ENCODE peak calls at places on chromosomes 2 and 18, in eight cellular contexts. G is retina; P is naive B cell; K is IMR-90; U is hippocampal formation; L is HFF-Myc; E is activated T-cell treated with anti-CD3 and anti-CD28 coated beads, Interleukin-2, amount 50 U/mL, for 72 hours; Q is stimulated activated CD8-positive, alpha-beta memory T cell treated with anti-CD3 and anti-CD28 coated beads, Interleukin-4, amount 100 ng/mL, for 4 hours. W is an unnamed sample.

GRCh38 chr2:132668986-132669853 is 785 bp downstream of the LYPD1 start:
- DNase-seq in U (no peak), Q (no peak), L (no peak), E (no peak), K (no peak), P (no peak), G (peak), W (no peak)

GRCh38 chr2:72991980-72992733 is 74.8 kb downstream of the EMX1 start:
- DNase-seq in L (no peak), U (no peak), P (no peak), Q (no peak), G (no peak), E (no peak), K (no peak), W (no peak)

GRCh38 chr2:54810236-54810635 is 86.8 kb downstream of the EML6 start:
- DNase-seq in K (no peak), U (no peak), P (no peak), G (no peak), L (no peak), E (no peak), Q (no peak), W (no peak)

GRCh38 chr18:2856499-2856898 is 9.7 kb downstream of the EMILIN2 start:
- DNase-seq in P (no peak), Q (no peak), G (no peak), K (no peak), L (no peak), E (no peak), U (no peak), W (no peak)

GRCh38 chr2:157261199-157261782 is 3.8 kb downstream of the GALNT5 start:
- DNase-seq in U (no peak), L (peak), G (no peak), P (no peak), K (peak), Q (peak), E (peak), W (peak)

GRCh38 chr2:46999857-47000678 is 84.5 kb upstream of the MCFD2 start:
- DNase-seq in U (no peak), Q (no peak), G (no peak), P (no peak), E (no peak), K (no peak), L (no peak), W (no peak)

GRCh38 chr2:96579422-96579821 is 42.9 kb downstream of the ARID5A start:
- DNase-seq in K (no peak), G (no peak), Q (no peak), L (no peak), E (no peak), U (no peak), P (no peak), W (no peak)

GRCh38 chr18:68796936-68797690 is 767 bp upstream of the CCDC102B start:
- DNase-seq in G (peak), U (no peak), P (no peak), L (peak), E (no peak), Q (no peak), K (peak), W (no peak)

GRCh38 chr2:113218283-113219091 is 44.7 kb downstream of the PSD4 start:
- DNase-seq in G (no peak), P (no peak), Q (no peak), U (peak), L (no peak), E (no peak), K (no peak), W (no peak)

GRCh38 chr18:28189400-28190239 is 12.7 kb upstream of the CDH2 start:
- DNase-seq in G (no peak), P (no peak), K (peak), U (no peak), E (peak), L (no peak), Q (no peak), W (no peak)

GRCh38 chr2:174594451-174594850 is 3.2 kb downstream of the WIPF1 start:
- DNase-seq in L (no peak), U (no peak), G (no peak), P (no peak), E (no peak), Q (no peak), K (no peak), W (no peak)

GRCh38 chr18:78245451-78245850 is 734.2 kb upstream of the SALL3 start:
- DNase-seq in U (peak), Q (no peak), E (no peak), K (no peak), P (no peak), L (no peak), G (no peak), W (no peak)

GRCh38 chr18:23331091-23331920 is 121.8 kb upstream of the RIOK3 start:
- DNase-seq in P (no peak), L (no peak), E (no peak), G (no peak), U (no peak), K (no peak), Q (no peak), W (no peak)

GRCh38 chr2:174788291-174788929 is 24.1 kb upstream of the CHRNA1 start:
- DNase-seq in P (no peak), K (peak), G (peak), U (no peak), L (peak), E (no peak), Q (no peak), W (no peak)

GRCh38 chr18:63505566-63506335 is 29.0 kb downstream of the SERPINB5 start:
- DNase-seq in Q (no peak), L (no peak), G (no peak), U (no peak), P (peak), E (peak), K (peak), W (no peak)

GRCh38 chr2:54593249-54593648 is 130.2 kb upstream of the EML6 start:
- DNase-seq in Q (no peak), U (no peak), G (no peak), E (no peak), K (no peak), L (no peak), P (no peak), W (no peak)

GRCh38 chr2:232480201-232481190 is 7.1 kb downstream of the ECEL1 start:
- DNase-seq in K (no peak), Q (no peak), G (no peak), P (no peak), L (no peak), U (no peak), E (no peak), W (no peak)

GRCh38 chr2:161161074-161161577 is 898 bp downstream of the TANK start:
- DNase-seq in E (no peak), L (no peak), U (no peak), P (peak), K (no peak), Q (no peak), G (no peak), W (no peak)